ENCODE peak calls at places on chromosomes 2 and 18, in five cellular contexts. K, C, R, B and M are unnamed samples.

GRCh38 chr18:6465281-6465680 is 50.6 kb upstream of the L3MBTL4 start:
- DNase-seq in B (no peak), K (no peak), C (no peak), R (no peak), M (no peak)

GRCh38 chr2:45009928-45010705 is 865 bp upstream of the SIX2 start:
- DNase-seq in C (peak; percentile 30), R (peak; percentile 65), B (peak; percentile 37), K (peak; percentile 77), M (peak; percentile 35)

GRCh38 chr2:158095912-158096311 is 5.8 kb upstream of the UPP2 start:
- DNase-seq in R (no peak), K (no peak), B (no peak), C (no peak), M (no peak)

GRCh38 chr2:241034490-241035141 is 36.2 kb downstream of the SNED1 start:
- DNase-seq in B (no peak), R (no peak), K (no peak), C (no peak), M (no peak)

GRCh38 chr2:226114436-226114835 is 685.2 kb downstream of the IRS1 start:
- DNase-seq in R (no peak), C (no peak), B (no peak), K (no peak), M (no peak)

GRCh38 chr2:85748948-85749875 is 4.6 kb upstream of the ATOH8 start:
- DNase-seq in R (peak; percentile 77), B (no peak), K (peak; percentile 68), C (peak; percentile 90), M (peak; percentile 86)

GRCh38 chr2:234814366-234814765 is 137.5 kb upstream of the SH3BP4 start:
- DNase-seq in K (no peak), B (no peak), C (no peak), R (no peak), M (peak; percentile 22)

GRCh38 chr2:3325458-3326181 is 52.0 kb downstream of the EIPR1 start:
- DNase-seq in C (no peak), B (no peak), R (no peak), K (no peak), M (no peak)

GRCh38 chr2:152718909-152719645 is 657 bp downstream of the ARL6IP6 start:
- DNase-seq in K (peak; percentile 35), C (peak; percentile 12), B (no peak), R (peak; percentile 9), M (peak; percentile 49)

GRCh38 chr2:101773137-101773536 is 75.6 kb downstream of the MAP4K4 start:
- DNase-seq in B (no peak), C (no peak), K (no peak), R (no peak), M (no peak)

GRCh38 chr2:40201425-40201824 is 250.5 kb downstream of the SLC8A1 start:
- DNase-seq in C (no peak), B (no peak), K (no peak), R (no peak), M (no peak)

GRCh38 chr2:10533811-10534321 is 85.7 kb upstream of the ODC1 start:
- DNase-seq in B (no peak), K (no peak), C (peak; percentile 57), R (no peak), M (no peak)

GRCh38 chr2:102258386-102259074 is 52.8 kb upstream of the IL1RL1 start:
- DNase-seq in B (no peak), K (no peak), R (peak; percentile 92), C (peak; percentile 97), M (no peak)

GRCh38 chr2:132608222-132608795 is 61.7 kb downstream of the LYPD1 start:
- DNase-seq in C (no peak), K (no peak), B (no peak), R (no peak), M (no peak)

GRCh38 chr2:213151437-213152064 is at the start of gene IKZF2:
- DNase-seq in C (peak; percentile 94), B (peak; percentile 87), R (peak; percentile 89), K (peak; percentile 79), M (peak; percentile 89)

GRCh38 chr2:102412199-102412598 is 10.8 kb upstream of the IL18RAP start:
- DNase-seq in C (no peak), R (no peak), K (no peak), B (no peak), M (no peak)

GRCh38 chr2:6960659-6961058 is 43.4 kb downstream of the RNF144A start:
- DNase-seq in B (peak; percentile 35), R (peak; percentile 45), C (peak; percentile 82), K (peak; percentile 51), M (no peak)

GRCh38 chr2:18119883-18120282 is 241.4 kb downstream of the KCNS3 start:
- DNase-seq in C (peak; percentile 93), K (no peak), R (peak; percentile 86), B (no peak), M (peak; percentile 60)